ENCODE peak calls at places on chromosomes 12 and 14, in six cellular contexts. One of them, this sample, is unnamed. For H3K36me3, the result is how much of the 10 kb centered on the place peaks cover.

GRCh38 chr12:111446044-111446581 is 40.4 kb downstream of the SH2B3 start:
- DNase-seq in heart left ventricle: peak
- DNase-seq in colonic mucosa: peak
- DNase-seq in tibial artery: peak
- DNase-seq in Panc1: no peak
- DNase-seq in sigmoid colon: peak
- DNase-seq in this sample: peak

GRCh38 chr14:69043598-69044267 is 64.6 kb upstream of the ACTN1 start:
- DNase-seq in heart left ventricle: peak
- DNase-seq in colonic mucosa: no peak
- DNase-seq in tibial artery: peak
- DNase-seq in Panc1: no peak
- DNase-seq in sigmoid colon: peak
- DNase-seq in this sample: peak

GRCh38 chr12:1493781-1494180 is 100.6 kb downstream of the FBXL14 start:
- DNase-seq in heart left ventricle: no peak
- DNase-seq in colonic mucosa: no peak
- DNase-seq in tibial artery: no peak
- DNase-seq in Panc1: no peak
- DNase-seq in sigmoid colon: no peak
- DNase-seq in this sample: no peak

GRCh38 chr12:10952645-10953044 is 13.6 kb upstream of the TAS2R14 start:
- DNase-seq in heart left ventricle: peak
- DNase-seq in colonic mucosa: no peak
- DNase-seq in tibial artery: no peak
- DNase-seq in Panc1: no peak
- DNase-seq in sigmoid colon: no peak
- DNase-seq in this sample: no peak

GRCh38 chr12:130633771-130634170 is 82.3 kb downstream of the RIMBP2 start:
- DNase-seq in heart left ventricle: no peak
- DNase-seq in colonic mucosa: peak
- DNase-seq in tibial artery: no peak
- DNase-seq in Panc1: no peak
- DNase-seq in sigmoid colon: peak
- DNase-seq in this sample: no peak

GRCh38 chr14:35406811-35407630 is 2.5 kb upstream of the NFKBIA start:
- DNase-seq in heart left ventricle: no peak
- DNase-seq in colonic mucosa: no peak
- DNase-seq in tibial artery: no peak
- DNase-seq in Panc1: no peak
- DNase-seq in sigmoid colon: peak
- DNase-seq in this sample: no peak

GRCh38 chr12:108017658-108018057 is 111.4 kb upstream of the WSCD2 start:
- DNase-seq in heart left ventricle: no peak
- DNase-seq in colonic mucosa: no peak
- DNase-seq in tibial artery: no peak
- DNase-seq in Panc1: no peak
- DNase-seq in sigmoid colon: no peak
- DNase-seq in this sample: no peak

GRCh38 chr14:21039585-21040369 is 2.4 kb upstream of the RNASE7 start:
- DNase-seq in heart left ventricle: peak
- DNase-seq in colonic mucosa: peak
- DNase-seq in tibial artery: no peak
- DNase-seq in Panc1: no peak
- DNase-seq in sigmoid colon: peak
- DNase-seq in this sample: no peak

GRCh38 chr12:54596526-54596946 is 8.1 kb upstream of the PPP1R1A start:
- DNase-seq in heart left ventricle: peak
- DNase-seq in colonic mucosa: peak
- DNase-seq in tibial artery: peak
- DNase-seq in Panc1: peak
- DNase-seq in sigmoid colon: peak
- DNase-seq in this sample: peak

GRCh38 chr12:71354871-71355270 is 84.7 kb upstream of the LGR5 start:
- DNase-seq in heart left ventricle: no peak
- DNase-seq in colonic mucosa: no peak
- DNase-seq in tibial artery: no peak
- DNase-seq in Panc1: no peak
- DNase-seq in sigmoid colon: no peak
- DNase-seq in this sample: no peak

GRCh38 chr12:68792952-68793351 is 15.0 kb upstream of the MDM2 start:
- DNase-seq in heart left ventricle: no peak
- DNase-seq in colonic mucosa: no peak
- DNase-seq in tibial artery: no peak
- DNase-seq in Panc1: no peak
- DNase-seq in sigmoid colon: no peak
- DNase-seq in this sample: no peak

GRCh38 chr12:122125452-122126341 is 47.1 kb downstream of the MLXIP start:
- DNase-seq in heart left ventricle: no peak
- DNase-seq in colonic mucosa: no peak
- DNase-seq in tibial artery: no peak
- DNase-seq in Panc1: no peak
- DNase-seq in sigmoid colon: peak
- DNase-seq in this sample: no peak

GRCh38 chr12:108833757-108834472 is 23.5 kb downstream of the SSH1 start:
- DNase-seq in heart left ventricle: peak
- DNase-seq in colonic mucosa: no peak
- DNase-seq in tibial artery: no peak
- DNase-seq in Panc1: no peak
- DNase-seq in sigmoid colon: peak
- DNase-seq in this sample: no peak

GRCh38 chr14:20415723-20416622 is 2.7 kb upstream of the TEP1 start:
- DNase-seq in heart left ventricle: no peak
- DNase-seq in colonic mucosa: peak
- DNase-seq in tibial artery: no peak
- DNase-seq in Panc1: no peak
- DNase-seq in sigmoid colon: no peak
- DNase-seq in this sample: no peak

GRCh38 chr12:83389237-83389996 is 702.7 kb downstream of the TMTC2 start:
- DNase-seq in heart left ventricle: peak
- DNase-seq in colonic mucosa: peak
- DNase-seq in tibial artery: no peak
- DNase-seq in Panc1: no peak
- DNase-seq in sigmoid colon: no peak
- DNase-seq in this sample: no peak
- H3K36me3 ChIP-seq in heart left ventricle: under half
- H3K36me3 ChIP-seq in colonic mucosa: under half
- H3K36me3 ChIP-seq in tibial artery: under half
- H3K36me3 ChIP-seq in Panc1: under half
- H3K36me3 ChIP-seq in sigmoid colon: under half
- H3K36me3 ChIP-seq in this sample: under half

GRCh38 chr14:73725116-73726024 is 11.2 kb upstream of the PNMA1 start:
- DNase-seq in heart left ventricle: peak
- DNase-seq in colonic mucosa: no peak
- DNase-seq in tibial artery: peak
- DNase-seq in Panc1: no peak
- DNase-seq in sigmoid colon: peak
- DNase-seq in this sample: no peak
- H3K36me3 ChIP-seq in heart left ventricle: half or more
- H3K36me3 ChIP-seq in colonic mucosa: under half
- H3K36me3 ChIP-seq in tibial artery: half or more
- H3K36me3 ChIP-seq in Panc1: under half
- H3K36me3 ChIP-seq in sigmoid colon: half or more
- H3K36me3 ChIP-seq in this sample: under half

DNA sequence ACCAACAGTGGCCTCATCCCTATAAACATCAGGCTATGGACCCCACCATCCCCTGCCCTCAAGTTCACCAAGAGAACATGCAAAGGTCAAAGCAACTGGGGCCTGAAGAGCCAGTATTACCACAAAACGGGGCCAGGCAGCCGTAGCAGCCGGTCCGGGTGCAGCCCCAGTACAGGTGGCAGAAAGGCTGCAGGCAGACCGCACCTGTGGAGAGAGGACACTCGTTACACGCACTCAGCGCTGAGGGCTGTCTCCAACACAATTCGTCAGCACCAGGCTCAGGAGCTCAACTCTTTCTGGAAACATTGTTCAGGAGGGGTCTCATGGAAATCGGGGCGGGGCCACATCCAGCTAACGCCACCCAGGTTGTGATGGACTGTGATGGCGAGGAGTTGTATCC is 19.9 kb upstream of the GOLGA3 start:
- DNase-seq in heart left ventricle: no peak
- DNase-seq in colonic mucosa: no peak
- DNase-seq in tibial artery: no peak
- DNase-seq in Panc1: no peak
- DNase-seq in sigmoid colon: no peak
- DNase-seq in this sample: no peak
- H3K36me3 ChIP-seq in heart left ventricle: half or more
- H3K36me3 ChIP-seq in colonic mucosa: under half
- H3K36me3 ChIP-seq in tibial artery: half or more
- H3K36me3 ChIP-seq in Panc1: under half
- H3K36me3 ChIP-seq in sigmoid colon: half or more
- H3K36me3 ChIP-seq in this sample: under half

GRCh38 chr12:65010437-65010836 is 110.7 kb downstream of the WIF1 start:
- DNase-seq in heart left ventricle: no peak
- DNase-seq in colonic mucosa: no peak
- DNase-seq in tibial artery: no peak
- DNase-seq in Panc1: no peak
- DNase-seq in sigmoid colon: no peak
- DNase-seq in this sample: no peak
- H3K36me3 ChIP-seq in heart left ventricle: under half
- H3K36me3 ChIP-seq in colonic mucosa: under half
- H3K36me3 ChIP-seq in tibial artery: under half
- H3K36me3 ChIP-seq in Panc1: under half
- H3K36me3 ChIP-seq in sigmoid colon: under half
- H3K36me3 ChIP-seq in this sample: under half

GRCh38 chr12:49273726-49274395 is 9.0 kb downstream of the TUBA1C start:
- DNase-seq in heart left ventricle: no peak
- DNase-seq in colonic mucosa: no peak
- DNase-seq in tibial artery: no peak
- DNase-seq in Panc1: no peak
- DNase-seq in sigmoid colon: no peak
- DNase-seq in this sample: peak
- H3K36me3 ChIP-seq in heart left ventricle: under half
- H3K36me3 ChIP-seq in colonic mucosa: under half
- H3K36me3 ChIP-seq in tibial artery: under half
- H3K36me3 ChIP-seq in Panc1: under half
- H3K36me3 ChIP-seq in sigmoid colon: under half
- H3K36me3 ChIP-seq in this sample: under half

GRCh38 chr14:61451891-61452400 is 130.6 kb downstream of the PRKCH start:
- DNase-seq in heart left ventricle: no peak
- DNase-seq in colonic mucosa: no peak
- DNase-seq in tibial artery: no peak
- DNase-seq in Panc1: no peak
- DNase-seq in sigmoid colon: no peak
- DNase-seq in this sample: no peak
- H3K36me3 ChIP-seq in heart left ventricle: under half
- H3K36me3 ChIP-seq in colonic mucosa: under half
- H3K36me3 ChIP-seq in tibial artery: under half
- H3K36me3 ChIP-seq in Panc1: under half
- H3K36me3 ChIP-seq in sigmoid colon: under half
- H3K36me3 ChIP-seq in this sample: under half

GRCh38 chr14:90298230-90298629 is 33.5 kb downstream of the NRDE2 start:
- DNase-seq in heart left ventricle: no peak
- DNase-seq in colonic mucosa: no peak
- DNase-seq in tibial artery: no peak
- DNase-seq in Panc1: no peak
- DNase-seq in sigmoid colon: peak
- DNase-seq in this sample: no peak
- H3K36me3 ChIP-seq in heart left ventricle: half or more
- H3K36me3 ChIP-seq in colonic mucosa: under half
- H3K36me3 ChIP-seq in tibial artery: half or more
- H3K36me3 ChIP-seq in Panc1: under half
- H3K36me3 ChIP-seq in sigmoid colon: half or more
- H3K36me3 ChIP-seq in this sample: under half

GRCh38 chr14:91230363-91231035 is 14.0 kb downstream of the GPR68 start:
- DNase-seq in heart left ventricle: no peak
- DNase-seq in colonic mucosa: no peak
- DNase-seq in tibial artery: no peak
- DNase-seq in Panc1: no peak
- DNase-seq in sigmoid colon: no peak
- DNase-seq in this sample: no peak

GRCh38 chr14:91229005-91229382 is 15.5 kb downstream of the GPR68 start:
- DNase-seq in heart left ventricle: no peak
- DNase-seq in colonic mucosa: no peak
- DNase-seq in tibial artery: no peak
- DNase-seq in Panc1: no peak
- DNase-seq in sigmoid colon: no peak
- DNase-seq in this sample: peak

GRCh38 chr14:91228112-91229004 is 16.1 kb downstream of the GPR68 start:
- DNase-seq in heart left ventricle: no peak
- DNase-seq in colonic mucosa: no peak
- DNase-seq in tibial artery: no peak
- DNase-seq in Panc1: no peak
- DNase-seq in sigmoid colon: no peak
- DNase-seq in this sample: no peak

GRCh38 chr14:91231446-91231845 is 13.1 kb downstream of the GPR68 start:
- DNase-seq in heart left ventricle: no peak
- DNase-seq in colonic mucosa: no peak
- DNase-seq in tibial artery: no peak
- DNase-seq in Panc1: no peak
- DNase-seq in sigmoid colon: no peak
- DNase-seq in this sample: no peak

DNA sequence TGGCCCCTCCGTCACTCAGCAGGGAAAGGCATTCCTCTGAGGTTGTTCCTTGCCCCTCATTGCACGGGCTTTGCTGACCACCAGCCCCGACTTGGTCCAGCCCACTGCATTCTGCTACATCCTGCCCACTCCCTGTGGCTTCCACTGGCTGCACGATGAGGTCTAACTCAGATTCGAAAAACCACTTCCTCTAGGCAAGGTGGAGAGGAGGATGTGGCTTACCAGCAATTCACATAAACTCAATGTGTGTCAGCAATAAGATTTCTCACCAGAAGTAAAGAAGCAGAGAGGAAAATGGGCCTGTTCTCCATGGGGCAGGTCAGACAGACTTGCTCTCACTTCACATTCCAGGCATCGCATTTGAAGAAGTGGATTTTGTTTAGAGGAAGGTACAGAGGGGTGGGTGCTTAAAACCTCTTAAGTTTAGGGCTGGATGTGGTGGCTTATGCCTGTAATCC is 14.7 kb downstream of the GPR68 start:
- DNase-seq in heart left ventricle: no peak
- DNase-seq in colonic mucosa: no peak
- DNase-seq in tibial artery: no peak
- DNase-seq in Panc1: no peak
- DNase-seq in sigmoid colon: no peak
- DNase-seq in this sample: no peak
- H3K36me3 ChIP-seq in heart left ventricle: under half
- H3K36me3 ChIP-seq in colonic mucosa: under half
- H3K36me3 ChIP-seq in tibial artery: under half
- H3K36me3 ChIP-seq in Panc1: under half
- H3K36me3 ChIP-seq in sigmoid colon: under half
- H3K36me3 ChIP-seq in this sample: under half